ENCODE peak calls at places on chromosomes 11 and 22, in six cellular contexts. I is psoas muscle; K is aorta; W is adrenal gland; H is naive thymus-derived CD4-positive, alpha-beta T cell; X is spleen. N is an unnamed sample. For H3K4me1, the result is how much of the 10 kb centered on the place peaks cover.

GRCh38 chr22:39492186-39492585 is 9.9 kb upstream of the MIEF1 start:
- DNase-seq in I (no peak), K (peak), W (no peak), H (no peak), X (no peak), N (no peak)

GRCh38 chr11:58770627-58771457 is 39.1 kb upstream of the GLYAT start:
- DNase-seq in I (no peak), K (no peak), W (no peak), H (no peak), X (no peak), N (no peak)

GRCh38 chr22:20625270-20625669 is 117.9 kb downstream of the MED15 start:
- DNase-seq in I (no peak), K (no peak), W (no peak), H (no peak), X (no peak), N (no peak)

GRCh38 chr22:35777335-35777975 is 59.8 kb downstream of the APOL5 start:
- DNase-seq in I (no peak), K (no peak), W (no peak), H (no peak), X (no peak), N (no peak)

GRCh38 chr22:30609260-30610185 is 2.5 kb downstream of the TCN2 start:
- DNase-seq in I (peak), K (peak), W (peak), H (no peak), X (no peak), N (peak)

GRCh38 chr22:49616356-49617231 is 211.1 kb downstream of the BRD1 start:
- DNase-seq in I (no peak), K (no peak), W (no peak), H (no peak), X (peak), N (peak)

GRCh38 chr11:34546511-34547206 is 33.1 kb upstream of the ELF5 start:
- DNase-seq in I (no peak), K (no peak), W (no peak), H (no peak), X (no peak), N (no peak)

GRCh38 chr11:57566564-57567209 is 785 bp downstream of the UBE2L6 start:
- DNase-seq in I (no peak), K (no peak), W (no peak), H (no peak), X (no peak), N (no peak)

GRCh38 chr11:2510626-2511402 is 66.0 kb downstream of the KCNQ1 start:
- DNase-seq in I (no peak), K (peak), W (peak), H (no peak), X (peak), N (peak)

GRCh38 chr22:45226681-45227186 is 14.0 kb downstream of the KIAA0930 start:
- DNase-seq in I (no peak), K (peak), W (no peak), H (no peak), X (no peak), N (no peak)

GRCh38 chr11:129208863-129209262 is 16.7 kb upstream of the ARHGAP32 start:
- DNase-seq in I (no peak), K (no peak), W (no peak), H (no peak), X (no peak), N (no peak)

GRCh38 chr11:129211397-129211796 is 19.3 kb upstream of the ARHGAP32 start:
- DNase-seq in I (no peak), K (no peak), W (no peak), H (no peak), X (no peak), N (no peak)

GRCh38 chr11:129209891-129210830 is 18.0 kb upstream of the ARHGAP32 start:
- DNase-seq in I (no peak), K (no peak), W (no peak), H (no peak), X (no peak), N (no peak)

GRCh38 chr11:129213261-129213660 is 21.1 kb upstream of the ARHGAP32 start:
- DNase-seq in I (no peak), K (no peak), W (no peak), H (no peak), X (no peak), N (no peak)

GRCh38 chr11:129210831-129211181 is 18.7 kb upstream of the ARHGAP32 start:
- DNase-seq in I (no peak), K (no peak), W (no peak), H (no peak), X (no peak), N (no peak)
- H3K4me1 ChIP-seq in I (under half), K (under half), W (under half), H (under half), X (under half), N (under half)

DNA sequence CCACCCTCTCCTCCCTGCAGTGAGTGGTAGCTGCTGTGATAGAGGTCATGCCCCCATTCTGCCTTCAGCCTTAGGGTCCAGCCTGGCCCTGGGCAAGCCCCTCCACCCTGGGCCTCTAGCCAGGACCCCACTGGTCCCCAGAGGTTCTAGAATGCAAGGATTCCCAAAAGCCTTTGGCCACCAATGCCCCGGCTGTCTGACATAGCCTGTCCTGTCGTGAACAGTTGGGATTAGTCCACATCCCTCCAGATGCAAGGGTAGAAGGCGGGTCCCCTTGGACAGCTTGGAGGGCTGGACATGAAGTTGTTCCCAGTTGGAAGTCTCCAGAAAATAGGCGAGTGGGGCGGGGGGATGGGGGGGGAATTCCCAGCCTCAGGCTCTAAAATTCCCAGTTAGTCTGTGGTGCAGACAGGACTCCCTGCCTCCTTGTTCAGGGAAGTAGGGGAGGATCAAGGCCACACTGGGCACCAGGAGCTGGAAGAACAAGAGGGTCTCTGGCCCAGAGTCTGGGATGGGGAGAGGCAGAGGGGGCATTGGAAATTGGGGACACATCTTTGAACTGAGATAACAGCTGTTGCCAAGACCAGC is 5.2 kb upstream of the ADORA2A start:
- DNase-seq in I (no peak), K (no peak), W (no peak), H (no peak), X (no peak), N (no peak)
- H3K4me1 ChIP-seq in I (under half), K (under half), W (under half), H (under half), X (half or more), N (under half)

GRCh38 chr11:114110948-114111347 is 51.4 kb downstream of the ZBTB16 start:
- DNase-seq in I (no peak), K (peak), W (peak), H (no peak), X (no peak), N (no peak)

GRCh38 chr11:114109206-114110090 is 49.9 kb downstream of the ZBTB16 start:
- DNase-seq in I (no peak), K (no peak), W (peak), H (no peak), X (no peak), N (no peak)

GRCh38 chr11:114108501-114109205 is 49.1 kb downstream of the ZBTB16 start:
- DNase-seq in I (no peak), K (no peak), W (peak), H (no peak), X (no peak), N (no peak)

GRCh38 chr11:114110123-114110522 is 50.6 kb downstream of the ZBTB16 start:
- DNase-seq in I (no peak), K (no peak), W (peak), H (no peak), X (no peak), N (no peak)

DNA sequence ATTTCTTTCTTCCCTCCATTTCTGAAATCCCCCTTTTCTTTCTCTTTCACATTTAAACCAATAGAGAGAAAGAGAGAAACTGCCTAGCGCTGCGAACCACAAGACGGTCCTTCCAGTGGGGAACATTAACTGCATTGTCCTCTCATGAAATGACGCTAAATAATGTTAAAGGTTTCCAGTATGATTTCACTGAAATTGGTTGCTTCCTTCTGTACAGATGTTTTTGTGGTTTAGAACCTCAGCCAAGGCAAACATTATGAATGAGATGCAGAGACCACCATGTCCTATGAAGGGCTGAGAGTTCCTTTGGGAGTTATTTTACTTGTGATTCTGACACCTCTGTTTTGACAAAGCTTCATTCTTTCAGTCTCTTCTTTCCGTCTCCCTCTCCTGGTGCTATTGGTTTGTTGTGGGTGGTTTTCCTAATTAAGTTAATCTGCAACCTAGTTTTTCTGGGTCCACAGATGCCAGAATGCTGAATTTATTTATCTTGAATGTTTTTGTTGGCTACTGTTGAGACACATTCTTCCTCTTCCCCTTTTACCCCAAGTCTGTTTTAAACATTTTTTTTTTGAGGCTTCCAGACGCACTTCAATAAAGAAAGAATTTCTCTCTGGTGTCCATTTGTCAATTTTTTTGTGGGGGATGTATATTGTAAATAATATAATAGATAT is 52.0 kb downstream of the ZBTB16 start:
- DNase-seq in I (no peak), K (no peak), W (peak), H (no peak), X (no peak), N (peak)
- H3K4me1 ChIP-seq in I (half or more), K (under half), W (under half), H (under half), X (half or more), N (under half)

GRCh38 chr22:23241562-23242472 is 61.5 kb downstream of the BCR start:
- DNase-seq in I (no peak), K (peak), W (no peak), H (no peak), X (no peak), N (no peak)

GRCh38 chr22:23243859-23244689 is 63.8 kb downstream of the BCR start:
- DNase-seq in I (no peak), K (peak), W (no peak), H (no peak), X (no peak), N (no peak)

GRCh38 chr22:23240639-23241389 is 60.5 kb downstream of the BCR start:
- DNase-seq in I (no peak), K (peak), W (no peak), H (peak), X (no peak), N (no peak)

GRCh38 chr22:23243006-23243573 is 62.8 kb downstream of the BCR start:
- DNase-seq in I (no peak), K (peak), W (no peak), H (peak), X (no peak), N (no peak)

DNA sequence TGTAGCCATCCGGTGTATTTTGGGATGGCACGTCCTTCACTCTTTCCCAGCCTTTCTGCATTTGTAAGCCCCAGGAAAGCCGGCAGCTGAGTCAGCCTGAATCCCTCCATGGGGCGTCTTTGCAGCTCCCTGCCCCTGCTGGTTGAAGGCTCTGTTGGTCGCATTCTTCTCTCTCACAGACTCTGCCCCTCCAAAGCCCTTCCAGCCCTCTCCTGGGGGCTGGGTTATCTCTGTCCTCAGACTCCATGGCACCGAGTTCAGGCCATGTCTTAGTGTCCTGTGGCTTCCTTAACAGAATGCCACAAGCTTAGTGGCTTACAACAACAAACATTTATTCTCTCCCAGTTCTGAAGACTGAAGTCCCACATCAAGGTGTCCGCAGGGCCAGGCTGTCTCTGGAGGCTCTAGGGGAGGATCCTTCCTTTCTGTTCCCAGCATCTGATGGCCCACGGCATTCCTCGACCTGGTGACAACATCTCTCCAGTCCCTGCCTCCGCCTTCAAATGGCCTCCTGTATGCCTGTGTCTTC is 62.2 kb downstream of the BCR start:
- DNase-seq in I (no peak), K (peak), W (no peak), H (no peak), X (no peak), N (no peak)
- H3K4me1 ChIP-seq in I (under half), K (under half), W (under half), H (half or more), X (half or more), N (under half)

GRCh38 chr22:23833911-23834317 is 4.9 kb downstream of the DERL3 start:
- DNase-seq in I (no peak), K (peak), W (no peak), H (no peak), X (peak), N (peak)
- H3K4me1 ChIP-seq in I (half or more), K (under half), W (under half), H (under half), X (under half), N (under half)